ENCODE peak calls at places on chromosomes 4 and X, in eight cellular contexts. One of them, this sample, is unnamed.

GRCh38 chr4:116925900-116926457 is 159.4 kb downstream of the TRAM1L1 start:
- DNase-seq in activated gamma-delta T cell treated with anti-CD3 and anti-CD28 coated beads, Interleukin-2, amount 50 U/mL, for 16 hours: no peak
- DNase-seq in activated T-helper 2 cell treated with anti-CD3 and anti-CD28 coated beads, Interferon-gamma antibody, Interleukin-2, Interleukin-4, amounts not matched to agents 10 μg/mL and 5 μg/mL and 100 μg/mL, durations not matched to agents 14 hours and 24 hours and 36 hours: no peak
- DNase-seq in cerebellar cortex: peak; percentile 26
- DNase-seq in cardiac fibroblast: no peak
- DNase-seq in activated CD4-positive, CD25-positive, alpha-beta regulatory T cell: no peak
- DNase-seq in LoVo: no peak
- DNase-seq in fibroblast of the conjunctiva: no peak
- DNase-seq in this sample: peak; percentile 84

GRCh38 chr4:125313497-125313896 is 1.3 kb upstream of the FAT4 start:
- DNase-seq in activated gamma-delta T cell treated with anti-CD3 and anti-CD28 coated beads, Interleukin-2, amount 50 U/mL, for 16 hours: no peak
- DNase-seq in activated T-helper 2 cell treated with anti-CD3 and anti-CD28 coated beads, Interferon-gamma antibody, Interleukin-2, Interleukin-4, amounts not matched to agents 10 μg/mL and 5 μg/mL and 100 μg/mL, durations not matched to agents 14 hours and 24 hours and 36 hours: no peak
- DNase-seq in cerebellar cortex: peak; percentile 75
- DNase-seq in cardiac fibroblast: peak; percentile 94
- DNase-seq in activated CD4-positive, CD25-positive, alpha-beta regulatory T cell: no peak
- DNase-seq in LoVo: peak; percentile 63
- DNase-seq in fibroblast of the conjunctiva: peak; percentile 90
- DNase-seq in this sample: peak; percentile 58

GRCh38 chrX:111124418-111124817 is 28.4 kb downstream of the PAK3 start:
- DNase-seq in activated gamma-delta T cell treated with anti-CD3 and anti-CD28 coated beads, Interleukin-2, amount 50 U/mL, for 16 hours: no peak
- DNase-seq in activated T-helper 2 cell treated with anti-CD3 and anti-CD28 coated beads, Interferon-gamma antibody, Interleukin-2, Interleukin-4, amounts not matched to agents 10 μg/mL and 5 μg/mL and 100 μg/mL, durations not matched to agents 14 hours and 24 hours and 36 hours: no peak
- DNase-seq in cerebellar cortex: no peak
- DNase-seq in cardiac fibroblast: no peak
- DNase-seq in activated CD4-positive, CD25-positive, alpha-beta regulatory T cell: no peak
- DNase-seq in LoVo: no peak
- DNase-seq in fibroblast of the conjunctiva: no peak
- DNase-seq in this sample: no peak

GRCh38 chrX:1592863-1593201 is 1.4 kb downstream of the AKAP17A start:
- DNase-seq in activated gamma-delta T cell treated with anti-CD3 and anti-CD28 coated beads, Interleukin-2, amount 50 U/mL, for 16 hours: no peak
- DNase-seq in activated T-helper 2 cell treated with anti-CD3 and anti-CD28 coated beads, Interferon-gamma antibody, Interleukin-2, Interleukin-4, amounts not matched to agents 10 μg/mL and 5 μg/mL and 100 μg/mL, durations not matched to agents 14 hours and 24 hours and 36 hours: no peak
- DNase-seq in cerebellar cortex: no peak
- DNase-seq in cardiac fibroblast: peak; percentile 46
- DNase-seq in activated CD4-positive, CD25-positive, alpha-beta regulatory T cell: no peak
- DNase-seq in LoVo: no peak
- DNase-seq in fibroblast of the conjunctiva: no peak
- DNase-seq in this sample: no peak

GRCh38 chr4:178602833-178603232 is 1160.6 kb upstream of the AGA start:
- DNase-seq in activated gamma-delta T cell treated with anti-CD3 and anti-CD28 coated beads, Interleukin-2, amount 50 U/mL, for 16 hours: no peak
- DNase-seq in activated T-helper 2 cell treated with anti-CD3 and anti-CD28 coated beads, Interferon-gamma antibody, Interleukin-2, Interleukin-4, amounts not matched to agents 10 μg/mL and 5 μg/mL and 100 μg/mL, durations not matched to agents 14 hours and 24 hours and 36 hours: no peak
- DNase-seq in cerebellar cortex: no peak
- DNase-seq in cardiac fibroblast: no peak
- DNase-seq in activated CD4-positive, CD25-positive, alpha-beta regulatory T cell: no peak
- DNase-seq in LoVo: no peak
- DNase-seq in fibroblast of the conjunctiva: no peak
- DNase-seq in this sample: no peak

GRCh38 chrX:115324194-115324593 is 34.7 kb downstream of the LUZP4 start:
- DNase-seq in activated gamma-delta T cell treated with anti-CD3 and anti-CD28 coated beads, Interleukin-2, amount 50 U/mL, for 16 hours: no peak
- DNase-seq in activated T-helper 2 cell treated with anti-CD3 and anti-CD28 coated beads, Interferon-gamma antibody, Interleukin-2, Interleukin-4, amounts not matched to agents 10 μg/mL and 5 μg/mL and 100 μg/mL, durations not matched to agents 14 hours and 24 hours and 36 hours: no peak
- DNase-seq in cerebellar cortex: no peak
- DNase-seq in cardiac fibroblast: peak; percentile 80
- DNase-seq in activated CD4-positive, CD25-positive, alpha-beta regulatory T cell: no peak
- DNase-seq in LoVo: no peak
- DNase-seq in fibroblast of the conjunctiva: no peak
- DNase-seq in this sample: no peak

GRCh38 chr4:111639120-111639519 is 506.1 kb upstream of the FAM241A start:
- DNase-seq in activated gamma-delta T cell treated with anti-CD3 and anti-CD28 coated beads, Interleukin-2, amount 50 U/mL, for 16 hours: no peak
- DNase-seq in activated T-helper 2 cell treated with anti-CD3 and anti-CD28 coated beads, Interferon-gamma antibody, Interleukin-2, Interleukin-4, amounts not matched to agents 10 μg/mL and 5 μg/mL and 100 μg/mL, durations not matched to agents 14 hours and 24 hours and 36 hours: no peak
- DNase-seq in cerebellar cortex: no peak
- DNase-seq in cardiac fibroblast: peak; percentile 34
- DNase-seq in activated CD4-positive, CD25-positive, alpha-beta regulatory T cell: no peak
- DNase-seq in LoVo: no peak
- DNase-seq in fibroblast of the conjunctiva: no peak
- DNase-seq in this sample: no peak

GRCh38 chr4:10521386-10521785 is 64.2 kb upstream of the ZNF518B start:
- DNase-seq in activated gamma-delta T cell treated with anti-CD3 and anti-CD28 coated beads, Interleukin-2, amount 50 U/mL, for 16 hours: no peak
- DNase-seq in activated T-helper 2 cell treated with anti-CD3 and anti-CD28 coated beads, Interferon-gamma antibody, Interleukin-2, Interleukin-4, amounts not matched to agents 10 μg/mL and 5 μg/mL and 100 μg/mL, durations not matched to agents 14 hours and 24 hours and 36 hours: no peak
- DNase-seq in cerebellar cortex: no peak
- DNase-seq in cardiac fibroblast: no peak
- DNase-seq in activated CD4-positive, CD25-positive, alpha-beta regulatory T cell: no peak
- DNase-seq in LoVo: no peak
- DNase-seq in fibroblast of the conjunctiva: no peak
- DNase-seq in this sample: no peak

GRCh38 chr4:72351521-72351920 is 217.5 kb downstream of the ADAMTS3 start:
- DNase-seq in activated gamma-delta T cell treated with anti-CD3 and anti-CD28 coated beads, Interleukin-2, amount 50 U/mL, for 16 hours: no peak
- DNase-seq in activated T-helper 2 cell treated with anti-CD3 and anti-CD28 coated beads, Interferon-gamma antibody, Interleukin-2, Interleukin-4, amounts not matched to agents 10 μg/mL and 5 μg/mL and 100 μg/mL, durations not matched to agents 14 hours and 24 hours and 36 hours: no peak
- DNase-seq in cerebellar cortex: no peak
- DNase-seq in cardiac fibroblast: no peak
- DNase-seq in activated CD4-positive, CD25-positive, alpha-beta regulatory T cell: no peak
- DNase-seq in LoVo: no peak
- DNase-seq in fibroblast of the conjunctiva: no peak
- DNase-seq in this sample: no peak

GRCh38 chr4:15707363-15707715 is 4.5 kb downstream of the BST1 start:
- DNase-seq in activated gamma-delta T cell treated with anti-CD3 and anti-CD28 coated beads, Interleukin-2, amount 50 U/mL, for 16 hours: no peak
- DNase-seq in activated T-helper 2 cell treated with anti-CD3 and anti-CD28 coated beads, Interferon-gamma antibody, Interleukin-2, Interleukin-4, amounts not matched to agents 10 μg/mL and 5 μg/mL and 100 μg/mL, durations not matched to agents 14 hours and 24 hours and 36 hours: no peak
- DNase-seq in cerebellar cortex: no peak
- DNase-seq in cardiac fibroblast: peak; percentile 40
- DNase-seq in activated CD4-positive, CD25-positive, alpha-beta regulatory T cell: no peak
- DNase-seq in LoVo: no peak
- DNase-seq in fibroblast of the conjunctiva: peak; percentile 51
- DNase-seq in this sample: no peak

GRCh38 chr4:169663402-169663801 is 43.0 kb downstream of the CLCN3 start:
- DNase-seq in activated gamma-delta T cell treated with anti-CD3 and anti-CD28 coated beads, Interleukin-2, amount 50 U/mL, for 16 hours: no peak
- DNase-seq in activated T-helper 2 cell treated with anti-CD3 and anti-CD28 coated beads, Interferon-gamma antibody, Interleukin-2, Interleukin-4, amounts not matched to agents 10 μg/mL and 5 μg/mL and 100 μg/mL, durations not matched to agents 14 hours and 24 hours and 36 hours: no peak
- DNase-seq in cerebellar cortex: no peak
- DNase-seq in cardiac fibroblast: no peak
- DNase-seq in activated CD4-positive, CD25-positive, alpha-beta regulatory T cell: no peak
- DNase-seq in LoVo: no peak
- DNase-seq in fibroblast of the conjunctiva: no peak
- DNase-seq in this sample: no peak

GRCh38 chrX:24178441-24178840 is 28.9 kb downstream of the ZFX start:
- DNase-seq in activated gamma-delta T cell treated with anti-CD3 and anti-CD28 coated beads, Interleukin-2, amount 50 U/mL, for 16 hours: no peak
- DNase-seq in activated T-helper 2 cell treated with anti-CD3 and anti-CD28 coated beads, Interferon-gamma antibody, Interleukin-2, Interleukin-4, amounts not matched to agents 10 μg/mL and 5 μg/mL and 100 μg/mL, durations not matched to agents 14 hours and 24 hours and 36 hours: no peak
- DNase-seq in cerebellar cortex: no peak
- DNase-seq in cardiac fibroblast: no peak
- DNase-seq in activated CD4-positive, CD25-positive, alpha-beta regulatory T cell: no peak
- DNase-seq in LoVo: no peak
- DNase-seq in fibroblast of the conjunctiva: no peak
- DNase-seq in this sample: no peak

This sample was measured in ecto neural progenitor cell.